ENCODE peak calls at places on chromosomes 1 and 21, in nine cellular contexts. J is A549, T is HCT116, A is lower leg skin, B is GM12891, D is prostate gland, C is K562, P is right lobe of liver, K is esophagus muscularis mucosa. G is an unnamed sample.
A peak's percentile ranks its signal among the peaks of the same experiment; 100 is the strongest.

GRCh38 chr1:85274969-85275453 is 1.4 kb downstream of the BCL10 start:
- DNase-seq in K (no peak), D (no peak), J (peak; percentile 30), P (no peak), C (no peak), B (no peak), A (no peak), T (no peak), G (no peak)

GRCh38 chr1:36988741-36989193 is 45.5 kb downstream of the GRIK3 start:
- DNase-seq in J (no peak), A (no peak), K (no peak), B (no peak), C (no peak), P (no peak), T (no peak), D (no peak), G (no peak)

GRCh38 chr1:106756752-106757151 is 299.7 kb upstream of the PRMT6 start:
- DNase-seq in J (no peak), T (no peak), B (no peak), A (no peak), C (no peak), K (no peak), P (no peak), D (no peak), G (no peak)

GRCh38 chr1:47438321-47439150 is 692 bp downstream of the FOXD2 start:
- DNase-seq in K (no peak), D (no peak), B (no peak), T (no peak), P (peak; percentile 57), A (no peak), J (no peak), C (peak; percentile 73), G (no peak)

GRCh38 chr1:29195875-29196274 is 14.2 kb upstream of the SRSF4 start:
- DNase-seq in J (no peak), A (no peak), B (no peak), P (peak; percentile 70), K (no peak), C (no peak), D (no peak), T (no peak), G (peak; percentile 34)

GRCh38 chr21:16002872-16003466 is 273.2 kb downstream of the USP25 start:
- DNase-seq in K (no peak), J (no peak), P (no peak), A (no peak), T (no peak), B (no peak), D (no peak), C (no peak), G (no peak)

GRCh38 chr1:54804471-54805132 is 3.5 kb upstream of the TTC22 start:
- DNase-seq in D (no peak), A (no peak), B (no peak), K (no peak), J (no peak), T (no peak), P (no peak), C (no peak), G (no peak)

GRCh38 chr1:203668401-203668800 is 41.8 kb downstream of the ATP2B4 start:
- DNase-seq in T (no peak), J (no peak), K (no peak), B (no peak), D (no peak), A (no peak), C (peak; percentile 39), P (peak; percentile 77), G (no peak)

GRCh38 chr21:36210779-36211659 is 54.4 kb downstream of the DOP1B start:
- DNase-seq in K (no peak), B (no peak), A (no peak), J (no peak), P (no peak), C (no peak), T (no peak), D (no peak), G (no peak)

GRCh38 chr1:204043680-204044079 is 29.2 kb upstream of the SOX13 start:
- DNase-seq in T (no peak), P (no peak), D (no peak), J (no peak), K (no peak), A (no peak), C (no peak), B (no peak), G (no peak)

GRCh38 chr1:245742891-245743290 is 588.1 kb downstream of the KIF26B start:
- DNase-seq in C (no peak), B (no peak), K (no peak), A (no peak), D (no peak), T (no peak), P (no peak), J (no peak), G (no peak)

GRCh38 chr1:40385437-40386310 is 12.1 kb downstream of the SMAP2 start:
- DNase-seq in J (no peak), A (no peak), C (no peak), P (no peak), K (no peak), B (no peak), D (no peak), T (no peak), G (no peak)

GRCh38 chr21:45935628-45936027 is 45.9 kb upstream of the COL6A1 start:
- DNase-seq in A (no peak), K (no peak), T (no peak), P (no peak), B (no peak), C (no peak), D (no peak), J (no peak), G (no peak)

GRCh38 chr1:89725676-89726075 is 92.8 kb downstream of the LRRC8C start:
- DNase-seq in B (no peak), J (no peak), K (no peak), D (no peak), T (no peak), A (no peak), C (no peak), P (no peak), G (no peak)

GRCh38 chr1:89723144-89723543 is 90.2 kb downstream of the LRRC8C start:
- DNase-seq in D (no peak), C (no peak), A (no peak), K (no peak), J (no peak), P (no peak), B (no peak), T (no peak), G (no peak)

GRCh38 chr1:89723863-89724262 is 90.9 kb downstream of the LRRC8C start:
- DNase-seq in B (no peak), P (no peak), C (no peak), A (no peak), J (no peak), T (no peak), K (no peak), D (no peak), G (no peak)

GRCh38 chr1:89724369-89725015 is 91.6 kb downstream of the LRRC8C start:
- DNase-seq in D (no peak), K (no peak), J (no peak), A (no peak), C (no peak), P (no peak), T (no peak), B (no peak), G (no peak)

DNA sequence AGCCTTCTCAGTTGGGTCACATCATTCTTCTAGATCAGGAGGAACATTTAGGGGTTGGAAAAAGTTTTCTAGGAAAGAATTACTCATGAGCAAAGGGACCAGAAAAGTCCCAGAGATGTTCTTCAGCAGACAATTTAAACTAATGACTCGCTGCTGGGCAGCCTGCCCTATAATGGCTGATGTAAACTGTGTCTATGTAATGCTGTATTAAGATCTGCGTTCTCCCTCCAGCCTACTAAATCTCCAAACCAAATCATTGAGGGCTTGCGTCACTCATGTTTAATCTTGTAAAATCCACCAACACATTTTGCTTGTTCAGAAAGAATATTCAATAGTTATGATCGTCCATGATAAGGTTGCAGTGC is 92.1 kb downstream of the LRRC8C start:
- DNase-seq in J (no peak), D (no peak), A (no peak), B (no peak), C (no peak), T (no peak), K (no peak), P (no peak), G (no peak)
- TF ChIP-seq POLR2A in J (no peak), D (no peak), A (no peak), B (no peak), C (no peak), T (no peak), K (no peak), P (no peak), G (no peak)

GRCh38 chr1:9245230-9245619 is 10.7 kb downstream of the H6PD start:
- DNase-seq in B (no peak), C (no peak), P (no peak), A (no peak), T (no peak), D (no peak), J (no peak), K (no peak), G (no peak)
- TF ChIP-seq POLR2A in B (no peak), C (no peak), P (no peak), A (no peak), T (no peak), D (no peak), J (no peak), K (no peak), G (no peak)

DNA sequence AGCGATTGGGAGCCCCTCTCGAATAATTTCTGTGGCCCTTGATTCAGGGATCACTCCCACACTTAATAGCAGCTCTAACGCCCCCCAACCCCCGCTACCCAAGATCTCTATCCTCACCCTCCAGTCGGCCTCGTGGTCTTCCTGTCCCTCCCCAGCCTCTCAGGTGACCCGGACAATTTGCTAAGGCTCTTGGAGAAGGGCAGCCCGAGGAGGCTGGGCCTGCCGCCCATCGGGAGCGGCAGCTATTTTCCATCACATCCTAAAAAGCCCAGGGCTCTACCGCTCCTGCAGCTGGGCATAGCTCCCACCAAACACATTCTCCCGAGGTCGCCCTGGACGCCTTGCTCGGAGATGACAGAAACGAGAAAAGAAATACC is 12.0 kb upstream of the PHLDA3 start:
- DNase-seq in D (no peak), P (no peak), K (no peak), T (no peak), J (no peak), A (no peak), B (no peak), C (no peak), G (no peak)
- TF ChIP-seq POLR2A in D (no peak), P (no peak), K (no peak), T (no peak), J (no peak), A (no peak), B (no peak), C (no peak), G (no peak)

DNA sequence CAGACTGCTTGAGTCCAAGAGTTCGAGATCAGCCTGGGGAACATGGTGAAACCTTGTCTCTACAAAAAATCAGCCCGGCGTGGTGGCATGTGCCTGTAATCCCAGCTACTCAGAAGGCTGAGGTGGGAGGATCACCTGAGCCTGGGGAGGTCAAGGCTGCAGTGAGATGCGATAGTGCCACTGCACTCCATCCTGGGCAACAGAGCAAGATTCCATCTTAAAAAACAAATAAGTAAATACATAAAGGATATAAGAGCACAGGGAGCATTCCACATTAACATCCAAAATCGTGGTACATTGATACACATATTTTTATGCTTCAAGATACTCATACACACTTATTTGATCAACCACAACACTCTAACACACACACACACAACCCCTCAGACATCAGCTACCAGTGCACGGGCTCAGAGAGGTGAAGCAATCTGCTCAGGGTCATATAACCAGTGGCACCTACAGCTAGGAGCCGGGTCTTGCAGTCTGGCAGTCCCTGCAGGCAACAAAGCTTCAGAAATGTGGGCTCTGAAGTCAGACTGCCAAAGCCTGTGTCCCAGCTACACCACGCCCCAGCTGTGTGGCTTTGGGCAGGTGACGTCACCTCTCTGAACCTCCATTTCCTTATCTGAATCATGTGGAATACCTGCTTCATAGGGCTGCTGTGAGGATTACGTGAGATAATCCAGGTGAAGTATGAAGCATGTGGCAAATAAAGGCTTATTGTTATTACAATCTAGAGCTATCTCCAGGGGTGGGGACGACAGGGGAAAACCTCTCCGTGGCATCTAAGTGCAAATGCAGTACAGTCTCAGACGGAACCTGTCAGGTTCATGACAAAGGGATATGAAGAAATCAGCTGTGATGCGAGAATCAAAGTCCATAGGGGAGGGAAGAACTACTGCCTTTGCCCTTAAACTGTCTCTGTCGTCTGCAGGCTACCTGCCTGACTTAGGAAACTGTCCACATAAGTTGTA is 4.8 kb upstream of the CRYBG2 start:
- DNase-seq in D (no peak), B (no peak), C (peak; percentile 46), A (no peak), J (no peak), P (no peak), T (peak; percentile 51), K (no peak), G (peak; percentile 70)
- TF ChIP-seq POLR2A in D (no peak), B (no peak), C (no peak), A (no peak), J (no peak), P (peak; percentile 57), T (no peak), K (no peak), G (no peak)